ENCODE peak calls at places on chromosome 4, in seven cellular contexts. V is CD4-positive, alpha-beta memory T cell; W is epithelial cell of esophagus; O is astrocyte of the cerebellum; C is colonic mucosa; F is CD8-positive, alpha-beta memory T cell; E is adrenal gland. T is an unnamed sample.

GRCh38 chr4:41258783-41259182 is 2.1 kb downstream of the UCHL1 start:
- DNase-seq in V (no peak), W (peak), O (peak), C (no peak), F (no peak), E (peak), T (no peak)

GRCh38 chr4:108107729-108108382 is 60.9 kb downstream of the LEF1 start:
- DNase-seq in V (peak), W (no peak), O (no peak), C (no peak), F (peak), E (no peak), T (no peak)

GRCh38 chr4:131063878-131064277 is 1967.9 kb downstream of the C4orf33 start:
- DNase-seq in V (no peak), W (peak), O (no peak), C (no peak), F (no peak), E (no peak), T (no peak)

GRCh38 chr4:152471251-152471792 is 64.6 kb downstream of the FBXW7 start:
- DNase-seq in V (no peak), W (no peak), O (no peak), C (no peak), F (no peak), E (no peak), T (no peak)

GRCh38 chr4:152590179-152591031 is 54.5 kb upstream of the FBXW7 start:
- DNase-seq in V (no peak), W (peak), O (peak), C (no peak), F (no peak), E (no peak), T (no peak)

GRCh38 chr4:26459054-26459755 is 31.1 kb downstream of the CCKAR start:
- DNase-seq in V (no peak), W (peak), O (peak), C (no peak), F (peak), E (no peak), T (peak)

GRCh38 chr4:7281316-7282093 is 89.2 kb downstream of the SORCS2 start:
- DNase-seq in V (no peak), W (no peak), O (no peak), C (no peak), F (no peak), E (no peak), T (no peak)

GRCh38 chr4:128757712-128758111 is 51.8 kb upstream of the JADE1 start:
- DNase-seq in V (no peak), W (no peak), O (no peak), C (no peak), F (no peak), E (peak), T (no peak)

GRCh38 chr4:147482281-147482680 is 1.4 kb downstream of the EDNRA start:
- DNase-seq in V (no peak), W (peak), O (no peak), C (no peak), F (no peak), E (no peak), T (no peak)

GRCh38 chr4:189202182-189202868 is 738.3 kb upstream of the FRG1 start:
- DNase-seq in V (no peak), W (peak), O (peak), C (peak), F (peak), E (peak), T (no peak)

GRCh38 chr4:88809561-88810219 is 112.1 kb upstream of the NAP1L5 start:
- DNase-seq in V (no peak), W (no peak), O (no peak), C (no peak), F (no peak), E (no peak), T (no peak)

GRCh38 chr4:54230479-54231418 is 1.7 kb downstream of the PDGFRA start:
- DNase-seq in V (no peak), W (peak), O (no peak), C (peak), F (no peak), E (no peak), T (no peak)

GRCh38 chr4:159363376-159363775 is 260.5 kb downstream of the RAPGEF2 start:
- DNase-seq in V (no peak), W (no peak), O (peak), C (no peak), F (no peak), E (no peak), T (no peak)

GRCh38 chr4:56655209-56655626 is 25.9 kb downstream of the HOPX start:
- DNase-seq in V (no peak), W (peak), O (no peak), C (no peak), F (no peak), E (peak), T (no peak)

GRCh38 chr4:154683956-154684681 is 59.7 kb upstream of the LRAT start:
- DNase-seq in V (no peak), W (no peak), O (no peak), C (no peak), F (no peak), E (no peak), T (no peak)
- H3K4me3 ChIP-seq in V (no peak), W (no peak), O (no peak), C (no peak), F (no peak), E (no peak), T (no peak)

DNA sequence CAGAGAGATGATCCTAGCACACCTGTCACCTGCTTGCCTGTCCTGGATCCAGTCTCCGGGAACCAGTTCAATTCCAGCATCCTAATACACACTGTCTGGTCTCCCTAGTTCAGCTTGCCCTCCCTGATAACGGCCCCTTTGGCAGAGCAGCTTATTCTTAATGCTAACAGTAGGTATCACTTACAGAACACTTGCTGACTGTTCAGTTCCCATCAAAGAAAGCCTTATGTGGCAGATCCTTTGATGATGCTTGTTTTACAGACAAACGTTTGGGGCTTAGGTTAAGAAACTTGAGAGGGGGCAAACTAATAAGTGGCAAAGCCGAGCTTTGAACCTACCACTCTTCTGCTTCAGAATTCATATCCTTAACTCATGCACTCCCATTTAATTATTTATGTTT is 885 bp downstream of the RASSF6 start:
- DNase-seq in V (no peak), W (peak), O (no peak), C (no peak), F (no peak), E (no peak), T (no peak)
- H3K4me3 ChIP-seq in V (no peak), W (peak), O (no peak), C (peak), F (no peak), E (no peak), T (no peak)

GRCh38 chr4:122117743-122118142 is 34.4 kb upstream of the BLTP1 start:
- DNase-seq in V (peak), W (peak), O (no peak), C (no peak), F (no peak), E (no peak), T (no peak)
- H3K4me3 ChIP-seq in V (no peak), W (no peak), O (no peak), C (no peak), F (no peak), E (no peak), T (no peak)

GRCh38 chr4:114599231-114600065 is 841 bp downstream of the UGT8 start:
- DNase-seq in V (no peak), W (no peak), O (no peak), C (peak), F (no peak), E (no peak), T (no peak)
- H3K4me3 ChIP-seq in V (no peak), W (peak), O (peak), C (peak), F (no peak), E (no peak), T (peak)

DNA sequence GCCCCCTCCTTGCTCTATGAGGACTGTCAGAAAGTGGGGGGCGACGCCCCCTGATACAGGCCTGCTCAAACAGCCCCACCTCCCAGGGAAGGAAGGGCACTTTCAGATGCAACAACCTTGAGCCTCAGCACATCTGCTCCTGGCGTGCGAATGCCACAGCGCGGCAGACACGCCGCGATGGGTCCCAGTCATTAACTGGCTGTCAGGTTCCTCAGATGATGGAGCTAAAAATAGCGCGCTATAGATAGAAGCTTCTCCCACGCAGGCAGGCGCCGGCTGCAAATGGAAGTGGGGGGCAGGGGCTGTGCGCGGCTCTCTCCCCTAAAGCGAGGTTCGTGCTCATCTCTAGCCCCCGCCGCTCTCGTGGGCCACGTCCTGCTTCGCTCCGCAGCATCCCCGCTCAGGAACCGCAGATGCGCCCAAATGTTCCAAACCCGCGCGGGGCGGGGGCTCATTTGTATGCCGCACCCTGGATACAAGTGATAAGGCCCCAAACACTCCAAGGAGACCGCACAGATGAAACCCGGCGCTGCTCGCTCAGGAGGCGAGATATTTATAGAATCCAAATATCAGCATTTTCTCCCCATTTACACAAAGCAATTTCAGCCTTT is 57.7 kb upstream of the LGI2 start:
- DNase-seq in V (no peak), W (no peak), O (no peak), C (no peak), F (no peak), E (no peak), T (no peak)
- H3K4me3 ChIP-seq in V (no peak), W (no peak), O (peak), C (no peak), F (no peak), E (no peak), T (no peak)

DNA sequence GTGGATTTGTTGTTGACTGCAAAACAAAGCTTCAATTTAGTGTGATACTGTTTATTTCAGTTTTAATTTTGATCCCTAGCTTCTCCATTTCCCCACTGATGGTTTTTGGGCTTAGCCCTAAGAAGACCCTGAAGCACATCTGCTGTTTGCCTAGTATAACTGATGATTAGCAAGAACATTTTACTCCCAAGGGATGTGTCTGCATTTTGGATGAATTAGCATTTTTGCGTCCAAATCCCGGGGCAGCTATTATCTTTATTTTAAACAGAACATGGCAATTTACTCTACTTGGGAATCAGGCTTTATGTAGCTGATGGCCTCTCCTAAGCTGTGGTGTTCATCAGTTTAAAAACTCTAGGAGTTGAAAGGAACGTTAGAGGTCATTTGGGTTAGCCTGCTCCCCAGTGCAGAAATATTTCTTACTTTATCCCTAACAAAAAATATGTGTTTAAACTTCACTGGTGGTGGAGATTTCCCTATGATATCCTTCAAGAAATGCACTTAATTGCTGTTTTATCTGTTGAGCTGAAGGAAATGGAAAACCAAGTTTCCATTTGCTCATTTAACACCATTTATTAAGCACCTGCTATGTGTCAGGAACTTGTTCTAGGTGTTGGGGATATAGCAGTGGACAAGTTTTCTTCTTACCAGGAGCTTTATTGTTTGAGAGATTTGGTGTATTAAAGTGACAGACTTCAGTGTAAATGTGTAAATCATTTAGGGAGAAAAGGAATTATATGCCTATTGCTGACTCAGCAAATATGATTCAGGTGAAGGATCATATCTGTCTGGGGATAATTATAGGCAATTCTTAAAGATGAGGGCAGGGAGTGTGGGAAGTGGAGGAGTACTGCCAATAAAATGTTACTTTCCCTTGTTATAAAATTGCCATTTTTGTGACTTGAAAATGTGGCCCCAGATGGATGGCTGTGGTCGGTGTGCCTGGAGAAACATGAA is 3.4 kb downstream of the SEPTIN11 start:
- DNase-seq in V (no peak), W (no peak), O (no peak), C (no peak), F (no peak), E (no peak), T (no peak)
- H3K4me3 ChIP-seq in V (no peak), W (no peak), O (peak), C (no peak), F (no peak), E (no peak), T (no peak)

GRCh38 chr4:76251448-76252270 is at the start of gene FAM47E:
- DNase-seq in V (peak), W (peak), O (no peak), C (peak), F (peak), E (peak), T (no peak)

GRCh38 chr4:76256032-76256431 is 4.5 kb downstream of the FAM47E start:
- DNase-seq in V (no peak), W (no peak), O (no peak), C (no peak), F (no peak), E (no peak), T (no peak)

GRCh38 chr4:76250962-76251361 is 559 bp upstream of the FAM47E start:
- DNase-seq in V (no peak), W (no peak), O (no peak), C (peak), F (no peak), E (no peak), T (no peak)

GRCh38 chr4:76253511-76253910 is 2.0 kb downstream of the FAM47E start:
- DNase-seq in V (no peak), W (no peak), O (no peak), C (no peak), F (no peak), E (no peak), T (no peak)

GRCh38 chr4:76252271-76252653 is 741 bp downstream of the FAM47E start:
- DNase-seq in V (no peak), W (no peak), O (no peak), C (no peak), F (peak), E (no peak), T (no peak)
- H3K4me3 ChIP-seq in V (no peak), W (no peak), O (peak), C (no peak), F (no peak), E (no peak), T (no peak)